ENCODE peak calls at places on chromosomes 4 and X, in four cellular contexts. G is body of pancreas, T is A549, K is upper lobe of left lung. Y is an unnamed sample.

GRCh38 chr4:168864831-168865541 is 145.1 kb downstream of the CBR4 start:
- ATAC-seq in G (peak), T (no peak), K (no peak), Y (no peak)

GRCh38 chrX:107700317-107700774 is 72.0 kb downstream of the PRPS1 start:
- ATAC-seq in G (peak), T (no peak), K (peak), Y (peak)

GRCh38 chr4:94508256-94508655 is 56.5 kb downstream of the PDLIM5 start:
- ATAC-seq in G (no peak), T (peak), K (no peak), Y (no peak)

GRCh38 chrX:3712080-3712869 is 1.2 kb downstream of the PRKX start:
- ATAC-seq in G (no peak), T (no peak), K (peak), Y (no peak)

GRCh38 chr4:24244663-24245519 is 339.5 kb downstream of the DHX15 start:
- ATAC-seq in G (no peak), T (no peak), K (peak), Y (no peak)

GRCh38 chr4:11480683-11481082 is 52.0 kb upstream of the HS3ST1 start:
- ATAC-seq in G (no peak), T (no peak), K (peak), Y (peak)

GRCh38 chr4:45358573-45359506 is 632.5 kb upstream of the GNPDA2 start:
- ATAC-seq in G (no peak), T (no peak), K (no peak), Y (no peak)

GRCh38 chr4:55817691-55818090 is 1.9 kb upstream of the EXOC1L start:
- ATAC-seq in G (no peak), T (no peak), K (no peak), Y (no peak)

GRCh38 chr4:142743071-142743825 is 102.9 kb downstream of the INPP4B start:
- ATAC-seq in G (no peak), T (no peak), K (no peak), Y (peak)

GRCh38 chr4:37872310-37872988 is 18.4 kb upstream of the TBC1D1 start:
- ATAC-seq in G (no peak), T (no peak), K (no peak), Y (no peak)

GRCh38 chr4:10317345-10317744 is 139.9 kb downstream of the ZNF518B start:
- ATAC-seq in G (no peak), T (no peak), K (no peak), Y (no peak)

GRCh38 chrX:16946971-16947562 is 609 bp downstream of the REPS2 start:
- ATAC-seq in G (peak), T (peak), K (no peak), Y (peak)

GRCh38 chr4:99894998-99895397 is 771 bp upstream of the LAMTOR3 start:
- ATAC-seq in G (no peak), T (no peak), K (no peak), Y (no peak)

GRCh38 chr4:99893029-99893428 is 1.2 kb downstream of the LAMTOR3 start:
- ATAC-seq in G (no peak), T (no peak), K (no peak), Y (no peak)

GRCh38 chr4:99893991-99894981 is at the start of gene LAMTOR3:
- ATAC-seq in G (peak), T (peak), K (peak), Y (peak)
- TF ChIP-seq POLR2A in G (peak), T (peak), K (no peak), Y (no peak)

DNA sequence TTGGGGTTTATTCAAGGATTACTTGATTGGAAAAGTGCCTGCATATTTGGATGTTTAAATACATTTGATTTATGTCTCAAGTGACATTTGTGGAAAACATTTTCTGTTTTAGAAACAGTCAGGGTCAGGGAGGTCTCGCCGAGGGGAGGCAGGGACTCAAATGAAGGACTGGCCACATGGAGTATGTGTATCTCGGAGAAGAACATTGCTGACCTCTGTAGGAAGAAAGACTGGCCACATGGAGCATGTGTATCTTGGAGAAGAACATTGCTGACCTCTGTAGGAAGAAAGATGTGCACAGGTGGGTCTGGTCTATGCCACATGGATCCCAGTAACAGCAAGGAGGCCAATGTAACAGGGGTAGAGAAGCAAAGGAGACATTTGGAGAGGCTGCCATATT is 233.6 kb downstream of the TRIML1 start:
- ATAC-seq in G (no peak), T (peak), K (peak), Y (peak)
- TF ChIP-seq CTCF in G (no peak), T (peak), K (no peak), Y (no peak)

GRCh38 chrX:39222361-39223113 is 421.3 kb downstream of the MID1IP1 start:
- ATAC-seq in G (no peak), T (no peak), K (no peak), Y (no peak)
- TF ChIP-seq POLR2A in G (no peak), T (no peak), K (no peak), Y (no peak)

GRCh38 chr4:98046665-98047064 is 96.6 kb downstream of the STPG2 start:
- ATAC-seq in G (no peak), T (no peak), K (no peak), Y (no peak)
- TF ChIP-seq CTCF in G (no peak), T (no peak), K (no peak), Y (no peak)

GRCh38 chr4:15349965-15350364 is 77.9 kb upstream of the C1QTNF7 start:
- ATAC-seq in G (no peak), T (no peak), K (no peak), Y (no peak)

GRCh38 chr4:15345134-15345533 is 82.7 kb upstream of the C1QTNF7 start:
- ATAC-seq in G (no peak), T (no peak), K (no peak), Y (no peak)

GRCh38 chr4:15348236-15348635 is 79.6 kb upstream of the C1QTNF7 start:
- ATAC-seq in G (no peak), T (no peak), K (no peak), Y (no peak)

GRCh38 chr4:15349426-15349825 is 78.4 kb upstream of the C1QTNF7 start:
- ATAC-seq in G (no peak), T (no peak), K (no peak), Y (no peak)

DNA sequence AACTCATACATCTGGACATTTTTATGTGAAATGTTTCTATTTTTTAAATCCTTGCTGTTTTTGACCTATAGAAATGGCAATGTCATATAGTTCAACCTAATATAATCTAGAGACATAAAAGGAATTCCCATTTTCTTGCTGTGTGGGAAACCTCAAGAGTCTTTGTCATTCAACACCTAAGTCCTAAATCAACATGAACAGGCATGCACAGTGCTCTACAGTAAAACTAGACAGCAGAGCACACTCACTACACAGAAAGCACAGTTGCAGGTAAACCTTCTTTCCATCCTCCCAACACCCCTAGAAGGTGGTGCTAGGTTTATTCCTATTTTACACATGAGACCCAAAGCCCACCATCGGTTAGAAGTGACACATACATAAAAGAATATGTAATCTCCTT is 79.1 kb upstream of the C1QTNF7 start:
- ATAC-seq in G (no peak), T (no peak), K (no peak), Y (no peak)
- TF ChIP-seq POLR2A in G (no peak), T (no peak), K (no peak), Y (no peak)

DNA sequence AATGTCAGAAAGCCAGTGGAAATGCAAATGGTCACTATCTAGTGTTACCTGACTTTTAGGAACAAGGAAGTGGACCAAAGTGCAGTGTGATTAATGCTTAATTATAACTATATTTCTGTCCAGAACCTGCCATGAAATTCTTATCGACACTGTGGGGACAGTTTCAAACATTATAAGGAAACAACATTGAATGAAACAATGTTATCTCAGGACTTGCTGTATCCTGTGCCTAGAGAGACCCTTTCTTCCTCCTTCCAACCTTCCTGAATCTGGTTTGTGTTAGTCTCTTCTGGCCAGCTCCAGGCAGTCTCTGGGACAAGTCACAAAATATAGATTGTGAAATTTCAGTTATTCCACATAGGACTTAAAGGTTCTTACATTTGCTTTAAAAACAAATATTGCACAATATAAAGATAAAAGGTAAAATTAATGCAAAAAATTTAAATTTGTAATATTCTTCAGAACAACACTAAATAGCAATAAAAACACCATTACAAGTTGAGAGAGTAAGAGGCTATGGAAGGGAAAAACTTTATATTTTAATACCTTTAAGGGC is 203.4 kb downstream of the ZNF674 start:
- ATAC-seq in G (no peak), T (no peak), K (no peak), Y (no peak)
- TF ChIP-seq CTCF in G (no peak), T (no peak), K (no peak), Y (no peak)

GRCh38 chr4:4855293-4856070 is 4.0 kb upstream of the MSX1 start:
- ATAC-seq in G (no peak), T (no peak), K (no peak), Y (no peak)

GRCh38 chr4:4853371-4853823 is 6.1 kb upstream of the MSX1 start:
- ATAC-seq in G (peak), T (no peak), K (no peak), Y (peak)

GRCh38 chr4:4852591-4853362 is 6.7 kb upstream of the MSX1 start:
- ATAC-seq in G (peak), T (peak), K (peak), Y (peak)

GRCh38 chr4:4854649-4855292 is 4.7 kb upstream of the MSX1 start:
- ATAC-seq in G (no peak), T (no peak), K (no peak), Y (no peak)

DNA sequence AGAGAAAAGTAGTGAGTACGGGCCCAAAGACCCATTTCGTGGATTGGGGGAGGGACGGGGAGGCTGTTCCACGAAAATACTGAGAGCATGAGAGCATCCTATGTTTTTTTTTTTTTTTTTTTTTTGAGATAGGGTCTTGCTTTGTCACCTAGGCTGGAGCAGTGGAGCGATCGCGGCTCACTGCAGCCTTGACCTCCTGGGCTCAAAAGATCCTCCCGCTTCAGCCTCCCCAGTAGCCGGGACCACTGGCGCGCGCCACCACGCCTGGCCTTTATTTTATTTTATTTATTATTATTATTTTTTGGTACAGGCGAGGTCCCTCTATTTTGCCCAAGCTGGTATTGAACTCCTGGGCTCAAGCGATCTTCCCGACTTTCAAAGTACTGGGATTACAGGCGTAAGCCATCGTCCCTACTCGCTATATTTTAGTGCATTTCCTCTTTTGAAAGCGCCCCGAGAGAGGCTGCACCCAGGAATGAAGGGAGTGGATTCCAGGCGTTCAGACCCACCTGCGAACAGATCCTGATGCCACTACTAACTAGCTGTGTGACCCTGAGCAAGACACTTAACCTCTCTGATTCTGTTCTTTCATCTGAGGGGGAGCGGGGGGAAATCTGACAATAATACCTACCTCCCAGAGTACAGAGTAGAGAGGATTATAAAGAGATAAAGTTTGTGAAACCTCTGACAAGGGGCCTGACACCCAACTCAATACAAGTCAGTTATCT is 5.4 kb upstream of the MSX1 start:
- ATAC-seq in G (no peak), T (no peak), K (no peak), Y (no peak)
- TF ChIP-seq POLR2A in G (no peak), T (no peak), K (no peak), Y (no peak)

DNA sequence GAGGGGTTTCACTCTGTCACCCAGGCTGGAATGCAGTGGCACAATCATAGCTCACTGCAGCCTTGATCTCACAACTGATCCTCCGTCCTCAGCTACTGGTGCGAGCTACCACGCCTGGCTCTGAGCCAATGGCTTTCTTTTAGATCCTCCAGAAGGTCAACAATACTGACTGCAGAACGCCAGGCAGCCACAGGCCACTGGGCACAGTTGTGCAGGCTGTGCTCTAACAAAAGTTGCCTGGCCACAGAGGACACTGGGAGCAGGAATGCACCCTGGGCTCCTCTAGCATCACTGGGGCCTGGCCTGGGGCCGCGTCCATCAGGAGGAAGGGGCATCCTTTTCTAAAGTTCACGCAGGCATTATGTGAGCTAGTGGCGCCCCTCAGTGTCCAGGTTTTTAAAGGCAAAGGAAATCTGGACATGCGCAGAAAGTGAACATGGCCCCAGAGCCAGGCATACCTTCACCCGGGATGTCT is 14.9 kb upstream of the PORCN start:
- ATAC-seq in G (peak), T (no peak), K (no peak), Y (no peak)
- TF ChIP-seq CTCF in G (peak), T (no peak), K (peak), Y (peak)

Y was measured in gastroesophageal sphincter.